ENCODE peak calls at places on chromosomes 16 and 17, in ten cellular contexts. Y is AG10803, K is Caco-2, D is IMR-90, J is heart right ventricle, Z is tibial artery, U is GOT3, S is BJ, V is H7, Q is KG1. M is an unnamed sample.

GRCh38 chr16:66592241-66592640 is 12.3 kb upstream of the CMTM3 start:
- DNase-seq in V (no peak), Q (no peak), J (no peak), K (no peak), Y (no peak), U (no peak), Z (no peak), S (no peak), D (no peak), M (no peak)

GRCh38 chr17:43356450-43356849 is 42.3 kb upstream of the ARL4D start:
- DNase-seq in Z (no peak), Q (no peak), S (no peak), V (no peak), D (no peak), J (no peak), U (no peak), K (no peak), Y (no peak), M (no peak)

GRCh38 chr16:81265658-81266451 is 27.4 kb downstream of the BCO1 start:
- DNase-seq in Q (no peak), K (no peak), Y (peak; percentile 31), V (no peak), D (peak; percentile 19), Z (peak; percentile 61), S (no peak), U (no peak), J (peak; percentile 84), M (no peak)

GRCh38 chr17:74430706-74431567 is 951 bp upstream of the GPRC5C start:
- DNase-seq in J (peak; percentile 85), K (peak; percentile 87), U (peak; percentile 38), V (peak; percentile 89), Z (peak; percentile 87), Y (peak; percentile 42), S (no peak), D (peak; percentile 4), Q (no peak), M (peak; percentile 92)

GRCh38 chr16:71526111-71526998 is at the start of gene CHST4:
- DNase-seq in D (peak; percentile 57), V (peak; percentile 69), J (no peak), Z (no peak), Q (no peak), S (peak; percentile 2), K (no peak), U (no peak), Y (peak; percentile 64), M (peak; percentile 96)

GRCh38 chr17:78766743-78767294 is 15.3 kb downstream of the CYTH1 start:
- DNase-seq in Z (no peak), U (no peak), V (no peak), K (no peak), Q (no peak), J (no peak), Y (no peak), D (no peak), S (no peak), M (no peak)

GRCh38 chr17:75159196-75160031 is 5.1 kb upstream of the JPT1 start:
- DNase-seq in V (no peak), J (no peak), K (peak; percentile 29), Q (no peak), D (peak; percentile 78), U (no peak), Z (no peak), Y (no peak), S (no peak), M (no peak)

GRCh38 chr16:974001-974601 is 3.3 kb upstream of the LMF1 start:
- DNase-seq in K (no peak), D (no peak), V (no peak), Q (no peak), J (no peak), Z (no peak), U (no peak), S (no peak), Y (no peak), M (no peak)

GRCh38 chr16:68658258-68658973 is 13.3 kb downstream of the CDH3 start:
- DNase-seq in Q (no peak), D (peak; percentile 50), Z (no peak), Y (peak; percentile 75), U (no peak), J (no peak), S (peak; percentile 63), V (no peak), K (no peak), M (no peak)

GRCh38 chr17:412211-413015 is 59.8 kb upstream of the RPH3AL start:
- DNase-seq in Z (peak; percentile 55), S (peak; percentile 9), J (no peak), V (peak; percentile 79), K (peak; percentile 68), Y (peak; percentile 65), Q (peak; percentile 1), D (peak; percentile 64), U (no peak), M (peak; percentile 80)

GRCh38 chr16:931651-932500 is 38.9 kb downstream of the LMF1 start:
- DNase-seq in D (no peak), Y (no peak), U (no peak), J (no peak), S (no peak), V (no peak), Z (no peak), K (no peak), Q (no peak), M (no peak)

GRCh38 chr16:22347100-22347820 is 27.2 kb downstream of the CDR2 start:
- DNase-seq in D (no peak), S (no peak), U (no peak), Q (no peak), V (no peak), J (peak; percentile 55), K (no peak), Y (no peak), Z (no peak), M (no peak)

GRCh38 chr17:21199311-21199710 is 14.7 kb downstream of the TMEM11 start:
- DNase-seq in Z (no peak), S (peak; percentile 83), Q (no peak), U (no peak), Y (peak; percentile 95), V (peak; percentile 80), D (no peak), J (no peak), K (no peak), M (peak; percentile 69)

GRCh38 chr17:29546085-29546484 is 20.8 kb downstream of the ABHD15 start:
- DNase-seq in K (no peak), Y (no peak), U (no peak), J (no peak), D (no peak), V (no peak), S (no peak), Q (no peak), Z (no peak), M (no peak)

GRCh38 chr16:58124601-58124915 is 4.6 kb downstream of the CFAP20 start:
- DNase-seq in D (peak; percentile 76), V (no peak), Q (no peak), Z (no peak), U (no peak), Y (peak; percentile 39), K (no peak), S (no peak), J (no peak), M (no peak)

GRCh38 chr16:3461120-3461519 is 17.6 kb downstream of the NAA60 start:
- DNase-seq in Q (no peak), V (peak; percentile 29), J (no peak), K (no peak), D (no peak), Y (no peak), U (no peak), S (no peak), Z (no peak), M (peak; percentile 66)

GRCh38 chr17:31050948-31051347 is 43.8 kb upstream of the NF1 start:
- DNase-seq in Q (no peak), Z (no peak), V (no peak), S (no peak), J (no peak), D (no peak), Y (no peak), U (no peak), K (no peak), M (peak; percentile 22)

GRCh38 chr17:80012751-80013741 is 22.6 kb downstream of the TBC1D16 start:
- DNase-seq in J (no peak), Q (no peak), D (no peak), Y (no peak), Z (no peak), K (no peak), S (no peak), U (no peak), V (no peak), M (no peak)

GRCh38 chr17:47279062-47279801 is 25.6 kb downstream of the ITGB3 start:
- DNase-seq in J (peak; percentile 67), K (no peak), Q (no peak), S (peak; percentile 91), V (no peak), D (peak; percentile 97), U (peak; percentile 52), Y (peak; percentile 99), Z (peak; percentile 82), M (peak; percentile 56)

GRCh38 chr16:88377961-88378360 is 4.8 kb upstream of the ZNF469 start:
- DNase-seq in Z (no peak), Q (no peak), J (no peak), K (no peak), U (no peak), S (no peak), V (no peak), D (no peak), Y (no peak), M (no peak)

GRCh38 chr16:77276686-77277085 is 77.5 kb downstream of the SYCE1L start:
- DNase-seq in U (no peak), D (no peak), V (no peak), K (no peak), Q (no peak), Z (no peak), Y (no peak), S (no peak), J (no peak), M (no peak)

GRCh38 chr17:80836971-80837481 is 154.6 kb upstream of the CHMP6 start:
- DNase-seq in Q (no peak), K (no peak), U (no peak), J (no peak), Y (no peak), D (no peak), V (peak; percentile 79), S (no peak), Z (no peak), M (no peak)

GRCh38 chr17:75265614-75266314 is 4.1 kb downstream of the MRPS7 start:
- DNase-seq in V (no peak), U (no peak), Y (no peak), J (no peak), D (no peak), S (no peak), Z (no peak), K (no peak), Q (no peak), M (no peak)

GRCh38 chr16:19213885-19214284 is 45.8 kb downstream of the SYT17 start:
- DNase-seq in Y (no peak), U (no peak), V (no peak), J (no peak), K (peak; percentile 6), S (no peak), Z (no peak), Q (no peak), D (no peak), M (peak; percentile 70)

GRCh38 chr16:88064011-88064888 is 113.0 kb downstream of the BANP start:
- DNase-seq in Y (peak; percentile 6), D (peak; percentile 5), V (peak; percentile 60), J (no peak), Q (no peak), S (no peak), K (no peak), U (no peak), Z (no peak), M (no peak)

GRCh38 chr17:47072881-47073280 is 93.8 kb upstream of the RPRML start:
- DNase-seq in U (no peak), Z (peak; percentile 42), S (peak; percentile 47), Y (peak; percentile 83), D (peak; percentile 33), Q (no peak), V (no peak), J (no peak), K (no peak), M (no peak)

GRCh38 chr16:8155275-8155674 is 435.0 kb downstream of the TMEM114 start:
- DNase-seq in U (no peak), V (no peak), Y (no peak), Q (no peak), K (no peak), J (no peak), S (no peak), D (no peak), Z (no peak), M (no peak)